ENCODE peak calls at places on chromosome 3, in four cellular contexts. One of them, this sample, is unnamed.

GRCh38 chr3:31421280-31422048 is 111.3 kb upstream of the STT3B start:
- DNase-seq in ovary: no peak
- DNase-seq in psoas muscle: no peak
- DNase-seq in mammary epithelial cell: no peak
- DNase-seq in this sample: no peak

GRCh38 chr3:174776636-174777035 is 82.5 kb upstream of the NAALADL2 start:
- DNase-seq in ovary: no peak
- DNase-seq in mammary epithelial cell: no peak
- DNase-seq in psoas muscle: no peak
- DNase-seq in this sample: no peak

GRCh38 chr3:2579206-2579605 is 480.5 kb downstream of the CNTN4 start:
- DNase-seq in ovary: no peak
- DNase-seq in psoas muscle: no peak
- DNase-seq in mammary epithelial cell: no peak
- DNase-seq in this sample: no peak

GRCh38 chr3:98612996-98613517 is 19.6 kb upstream of the CPOX start:
- DNase-seq in ovary: no peak
- DNase-seq in mammary epithelial cell: peak; percentile 4
- DNase-seq in psoas muscle: no peak
- DNase-seq in this sample: no peak

GRCh38 chr3:70471464-70472342 is 159.3 kb upstream of the MDFIC2 start:
- DNase-seq in ovary: no peak
- DNase-seq in mammary epithelial cell: no peak
- DNase-seq in psoas muscle: no peak
- DNase-seq in this sample: peak; percentile 6

GRCh38 chr3:100518983-100519382 is 26.6 kb downstream of the TMEM45A start:
- DNase-seq in ovary: no peak
- DNase-seq in mammary epithelial cell: peak; percentile 68
- DNase-seq in psoas muscle: no peak
- DNase-seq in this sample: no peak

GRCh38 chr3:185645596-185646381 is 59.7 kb downstream of the SENP2 start:
- DNase-seq in mammary epithelial cell: no peak
- DNase-seq in ovary: no peak
- DNase-seq in psoas muscle: no peak
- DNase-seq in this sample: no peak

GRCh38 chr3:149023951-149024350 is 32.6 kb downstream of the GYG1 start:
- DNase-seq in ovary: no peak
- DNase-seq in psoas muscle: no peak
- DNase-seq in mammary epithelial cell: peak; percentile 59
- DNase-seq in this sample: no peak

GRCh38 chr3:176766862-176767261 is 430.4 kb downstream of the TBL1XR1 start:
- DNase-seq in ovary: no peak
- DNase-seq in mammary epithelial cell: peak; percentile 74
- DNase-seq in psoas muscle: no peak
- DNase-seq in this sample: no peak

GRCh38 chr3:189982299-189982945 is 138.3 kb downstream of the P3H2 start:
- DNase-seq in mammary epithelial cell: no peak
- DNase-seq in ovary: no peak
- DNase-seq in psoas muscle: no peak
- DNase-seq in this sample: no peak

GRCh38 chr3:148943531-148944200 is 47.7 kb upstream of the GYG1 start:
- DNase-seq in ovary: no peak
- DNase-seq in mammary epithelial cell: peak; percentile 73
- DNase-seq in psoas muscle: no peak
- DNase-seq in this sample: peak; percentile 41

GRCh38 chr3:154125378-154126030 is 4.3 kb downstream of the ARHGEF26 start:
- DNase-seq in psoas muscle: no peak
- DNase-seq in ovary: no peak
- DNase-seq in mammary epithelial cell: no peak
- DNase-seq in this sample: no peak

GRCh38 chr3:162141232-162141631 is 644.6 kb downstream of the OTOL1 start:
- DNase-seq in ovary: no peak
- DNase-seq in mammary epithelial cell: peak; percentile 16
- DNase-seq in psoas muscle: no peak
- DNase-seq in this sample: peak; percentile 24

GRCh38 chr3:190807719-190808375 is 54.6 kb downstream of the GMNC start:
- DNase-seq in psoas muscle: peak; percentile 76
- DNase-seq in ovary: peak; percentile 31
- DNase-seq in mammary epithelial cell: peak; percentile 69
- DNase-seq in this sample: no peak

GRCh38 chr3:70916375-70917055 is 604.1 kb upstream of the MDFIC2 start:
- DNase-seq in ovary: no peak
- DNase-seq in mammary epithelial cell: no peak
- DNase-seq in psoas muscle: no peak
- DNase-seq in this sample: no peak

GRCh38 chr3:181704421-181705066 is 7.2 kb upstream of the SOX2 start:
- DNase-seq in mammary epithelial cell: no peak
- DNase-seq in ovary: no peak
- DNase-seq in psoas muscle: no peak
- DNase-seq in this sample: no peak

GRCh38 chr3:181709537-181710279 is 2.0 kb upstream of the SOX2 start:
- DNase-seq in mammary epithelial cell: peak; percentile 40
- DNase-seq in ovary: peak; percentile 69
- DNase-seq in psoas muscle: peak; percentile 80
- DNase-seq in this sample: no peak

GRCh38 chr3:181710581-181711255 is 1.0 kb upstream of the SOX2 start:
- DNase-seq in mammary epithelial cell: no peak
- DNase-seq in psoas muscle: no peak
- DNase-seq in ovary: no peak
- DNase-seq in this sample: no peak

GRCh38 chr3:181705081-181705480 is 6.6 kb upstream of the SOX2 start:
- DNase-seq in mammary epithelial cell: no peak
- DNase-seq in ovary: no peak
- DNase-seq in psoas muscle: no peak
- DNase-seq in this sample: no peak

GRCh38 chr3:181707980-181708379 is 3.7 kb upstream of the SOX2 start:
- DNase-seq in ovary: no peak
- DNase-seq in psoas muscle: no peak
- DNase-seq in mammary epithelial cell: no peak
- DNase-seq in this sample: no peak
- H3K27ac ChIP-seq in ovary: no peak overlapping the region
- H3K27ac ChIP-seq in psoas muscle: no peak overlapping the region
- H3K27ac ChIP-seq in mammary epithelial cell: no peak overlapping the region
- H3K27ac ChIP-seq in this sample: no peak overlapping the region

DNA sequence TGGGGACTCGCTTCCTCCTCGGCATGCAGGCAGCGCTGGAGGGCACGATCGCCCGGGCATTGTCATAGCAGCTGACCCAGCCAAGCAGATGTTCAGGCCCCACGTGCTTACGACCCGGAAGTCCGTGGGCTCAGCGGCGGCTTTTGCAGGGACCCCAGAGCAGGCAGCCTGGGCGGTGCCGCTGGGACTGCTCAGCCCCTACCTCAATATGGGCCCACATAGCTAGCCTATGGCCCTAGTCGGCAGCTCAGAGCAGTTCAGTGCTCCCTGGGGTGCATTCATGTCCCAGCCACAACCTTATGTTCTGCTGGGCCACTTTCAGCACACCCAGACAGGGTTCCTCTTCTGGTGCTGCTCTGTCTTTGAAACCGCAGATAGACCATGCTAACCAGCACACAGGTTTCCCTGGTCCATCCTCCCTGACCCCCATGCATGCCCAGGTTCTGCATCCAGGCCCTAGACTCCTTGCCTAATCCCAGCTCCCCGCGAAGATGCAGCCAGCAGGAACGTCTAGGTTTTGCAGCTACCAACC is 10.4 kb upstream of the EIF4A2 start:
- DNase-seq in psoas muscle: peak; percentile 84
- DNase-seq in mammary epithelial cell: no peak
- DNase-seq in ovary: peak; percentile 33
- DNase-seq in this sample: no peak
- H3K4me3 ChIP-seq in psoas muscle: peak overlapping the region; percentile 63
- H3K4me3 ChIP-seq in mammary epithelial cell: peak overlapping the region; percentile 4
- H3K4me3 ChIP-seq in ovary: peak overlapping the region; percentile 30
- H3K4me3 ChIP-seq in this sample: peak overlapping the region; percentile 39

GRCh38 chr3:69236808-69237707 is 114.7 kb upstream of the LMOD3 start:
- DNase-seq in ovary: no peak
- DNase-seq in mammary epithelial cell: no peak
- DNase-seq in psoas muscle: no peak
- DNase-seq in this sample: no peak
- TF ChIP-seq CTCF in ovary: no peak
- TF ChIP-seq CTCF in mammary epithelial cell: no peak
- TF ChIP-seq CTCF in psoas muscle: no peak
- TF ChIP-seq CTCF in this sample: no peak

GRCh38 chr3:42652251-42652610 is 1.3 kb upstream of the ZBTB47 start:
- DNase-seq in psoas muscle: no peak
- DNase-seq in mammary epithelial cell: no peak
- DNase-seq in ovary: no peak
- DNase-seq in this sample: no peak
- H3K27ac ChIP-seq in psoas muscle: peak overlapping the region; percentile 98
- H3K27ac ChIP-seq in mammary epithelial cell: peak overlapping the region; percentile 40
- H3K27ac ChIP-seq in ovary: no peak overlapping the region
- H3K27ac ChIP-seq in this sample: peak overlapping the region; percentile 82

GRCh38 chr3:169581633-169582032 is 81.9 kb downstream of the MECOM start:
- DNase-seq in ovary: no peak
- DNase-seq in mammary epithelial cell: peak; percentile 83
- DNase-seq in psoas muscle: no peak
- DNase-seq in this sample: no peak

GRCh38 chr3:169578381-169578780 is 85.1 kb downstream of the MECOM start:
- DNase-seq in mammary epithelial cell: no peak
- DNase-seq in ovary: no peak
- DNase-seq in psoas muscle: no peak
- DNase-seq in this sample: no peak

GRCh38 chr3:169579086-169579485 is 84.4 kb downstream of the MECOM start:
- DNase-seq in ovary: no peak
- DNase-seq in mammary epithelial cell: no peak
- DNase-seq in psoas muscle: no peak
- DNase-seq in this sample: no peak

GRCh38 chr3:169583269-169583668 is 80.2 kb downstream of the MECOM start:
- DNase-seq in ovary: no peak
- DNase-seq in psoas muscle: no peak
- DNase-seq in mammary epithelial cell: no peak
- DNase-seq in this sample: no peak
- H3K4me3 ChIP-seq in ovary: no peak overlapping the region
- H3K4me3 ChIP-seq in psoas muscle: no peak overlapping the region
- H3K4me3 ChIP-seq in mammary epithelial cell: no peak overlapping the region
- H3K4me3 ChIP-seq in this sample: no peak overlapping the region

This sample was measured in AG04450.